ENCODE peak calls at places on chromosome 6, in four cellular contexts. One of them, this sample, is unnamed.

GRCh38 chr6:134347916-134348805 is 30.2 kb upstream of the SGK1 start:
- DNase-seq in germinal center: no peak
- DNase-seq in mesenteric fat pad: no peak
- DNase-seq in OCI-LY7: no peak
- DNase-seq in this sample: no peak

GRCh38 chr6:161162722-161163121 is 111.1 kb downstream of the AGPAT4 start:
- DNase-seq in germinal center: no peak
- DNase-seq in mesenteric fat pad: peak
- DNase-seq in OCI-LY7: no peak
- DNase-seq in this sample: no peak

GRCh38 chr6:11848852-11849731 is 70.5 kb upstream of the ADTRP start:
- DNase-seq in germinal center: no peak
- DNase-seq in mesenteric fat pad: no peak
- DNase-seq in OCI-LY7: no peak
- DNase-seq in this sample: no peak

GRCh38 chr6:142872376-142872775 is 72.6 kb downstream of the HIVEP2 start:
- DNase-seq in germinal center: no peak
- DNase-seq in mesenteric fat pad: no peak
- DNase-seq in OCI-LY7: no peak
- DNase-seq in this sample: no peak

GRCh38 chr6:33543116-33543515 is 37.0 kb downstream of the BAK1 start:
- DNase-seq in germinal center: no peak
- DNase-seq in mesenteric fat pad: no peak
- DNase-seq in OCI-LY7: no peak
- DNase-seq in this sample: no peak

GRCh38 chr6:991192-991591 is 298.3 kb upstream of the EXOC2 start:
- DNase-seq in germinal center: no peak
- DNase-seq in mesenteric fat pad: no peak
- DNase-seq in OCI-LY7: no peak
- DNase-seq in this sample: no peak

GRCh38 chr6:48957781-48958180 is 505.3 kb downstream of the MMUT start:
- DNase-seq in germinal center: no peak
- DNase-seq in mesenteric fat pad: no peak
- DNase-seq in OCI-LY7: no peak
- DNase-seq in this sample: no peak

GRCh38 chr6:121382467-121383121 is 48.3 kb upstream of the TBC1D32 start:
- DNase-seq in germinal center: no peak
- DNase-seq in mesenteric fat pad: no peak
- DNase-seq in OCI-LY7: no peak
- DNase-seq in this sample: no peak

GRCh38 chr6:44115866-44116265 is 11.4 kb downstream of the MRPL14 start:
- DNase-seq in germinal center: no peak
- DNase-seq in mesenteric fat pad: no peak
- DNase-seq in OCI-LY7: no peak
- DNase-seq in this sample: no peak

GRCh38 chr6:129679758-129680157 is 30.2 kb downstream of the ARHGAP18 start:
- DNase-seq in germinal center: no peak
- DNase-seq in mesenteric fat pad: no peak
- DNase-seq in OCI-LY7: no peak
- DNase-seq in this sample: no peak